ENCODE peak calls at places on chromosomes 5 and 9, in seven cellular contexts. C is fibroblast of lung, Z is coronary artery, O is PC-9, J is cardiac muscle cell, F is hepatocyte, A is GM12878. K is an unnamed sample.
A peak's percentile ranks its signal among the peaks of the same experiment; 100 is the strongest.

GRCh38 chr5:83563631-83564030 is 92.1 kb downstream of the VCAN start:
- DNase-seq in C (no peak), Z (no peak), O (peak; percentile 45), J (no peak), F (peak; percentile 63), A (no peak), K (no peak)

GRCh38 chr9:92342825-92343488 is 17.2 kb downstream of the CENPP start:
- DNase-seq in C (peak; percentile 41), Z (no peak), O (no peak), J (no peak), F (no peak), A (no peak), K (no peak)

GRCh38 chr5:98865690-98866089 is 63.1 kb downstream of the CHD1 start:
- DNase-seq in C (no peak), Z (no peak), O (no peak), J (no peak), F (no peak), A (no peak), K (peak; percentile 3)

GRCh38 chr9:125785187-125785840 is 38.1 kb downstream of the PBX3 start:
- DNase-seq in C (no peak), Z (no peak), O (no peak), J (no peak), F (no peak), A (no peak), K (no peak)

GRCh38 chr5:123089971-123090640 is 1.1 kb downstream of the PRDM6 start:
- DNase-seq in C (no peak), Z (no peak), O (no peak), J (peak; percentile 64), F (peak; percentile 48), A (no peak), K (no peak)

GRCh38 chr9:124779368-124780059 is 2.6 kb downstream of the OLFML2A start:
- DNase-seq in C (peak; percentile 96), Z (no peak), O (peak; percentile 77), J (peak; percentile 18), F (peak; percentile 64), A (no peak), K (no peak)

GRCh38 chr9:101737705-101738565 is 512 bp downstream of the GRIN3A start:
- DNase-seq in C (no peak), Z (no peak), O (no peak), J (peak; percentile 39), F (peak; percentile 46), A (no peak), K (no peak)

GRCh38 chr5:144333336-144333920 is 162.8 kb downstream of the KCTD16 start:
- DNase-seq in C (peak; percentile 3), Z (no peak), O (no peak), J (no peak), F (no peak), A (peak; percentile 11), K (no peak)

GRCh38 chr9:76545191-76545590 is 86.2 kb downstream of the GCNT1 start:
- DNase-seq in C (no peak), Z (no peak), O (no peak), J (no peak), F (no peak), A (no peak), K (no peak)

DNA sequence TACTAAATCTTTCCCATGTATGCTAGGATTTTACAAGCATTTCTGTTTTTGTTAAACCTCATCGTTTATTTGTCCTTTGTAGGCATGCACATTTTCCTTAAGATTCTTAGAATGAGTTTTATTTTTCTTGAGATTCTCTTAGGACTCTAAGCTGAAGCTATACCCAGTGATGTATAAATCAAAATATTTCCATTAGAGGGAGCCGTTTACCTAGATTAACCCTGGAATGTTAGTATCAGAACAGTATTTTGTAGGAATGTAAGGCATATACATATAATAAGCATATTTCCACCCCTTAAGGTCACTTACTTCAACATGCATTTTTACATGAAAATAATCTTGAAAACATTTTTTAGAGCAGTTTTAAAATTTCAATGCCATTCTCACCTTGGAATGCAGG is 35.2 kb upstream of the FCHO2 start:
- DNase-seq in C (peak; percentile 58), Z (no peak), O (no peak), J (no peak), F (no peak), A (no peak), K (peak; percentile 7)
- TF ChIP-seq CTCF in C (no peak), Z (no peak), O (peak; percentile 69), J (peak; percentile 21), F (peak; percentile 46), A (no peak), K (peak; percentile 43)

GRCh38 chr5:96048763-96049162 is 87.1 kb upstream of the ELL2 start:
- DNase-seq in C (no peak), Z (no peak), O (no peak), J (no peak), F (peak; percentile 64), A (no peak), K (no peak)

GRCh38 chr5:96051401-96051830 is 89.8 kb upstream of the ELL2 start:
- DNase-seq in C (no peak), Z (no peak), O (no peak), J (no peak), F (no peak), A (no peak), K (no peak)

GRCh38 chr5:96050273-96050880 is 88.7 kb upstream of the ELL2 start:
- DNase-seq in C (no peak), Z (no peak), O (no peak), J (no peak), F (no peak), A (no peak), K (no peak)

GRCh38 chr5:96052374-96052773 is 90.7 kb upstream of the ELL2 start:
- DNase-seq in C (no peak), Z (no peak), O (no peak), J (no peak), F (no peak), A (no peak), K (no peak)

DNA sequence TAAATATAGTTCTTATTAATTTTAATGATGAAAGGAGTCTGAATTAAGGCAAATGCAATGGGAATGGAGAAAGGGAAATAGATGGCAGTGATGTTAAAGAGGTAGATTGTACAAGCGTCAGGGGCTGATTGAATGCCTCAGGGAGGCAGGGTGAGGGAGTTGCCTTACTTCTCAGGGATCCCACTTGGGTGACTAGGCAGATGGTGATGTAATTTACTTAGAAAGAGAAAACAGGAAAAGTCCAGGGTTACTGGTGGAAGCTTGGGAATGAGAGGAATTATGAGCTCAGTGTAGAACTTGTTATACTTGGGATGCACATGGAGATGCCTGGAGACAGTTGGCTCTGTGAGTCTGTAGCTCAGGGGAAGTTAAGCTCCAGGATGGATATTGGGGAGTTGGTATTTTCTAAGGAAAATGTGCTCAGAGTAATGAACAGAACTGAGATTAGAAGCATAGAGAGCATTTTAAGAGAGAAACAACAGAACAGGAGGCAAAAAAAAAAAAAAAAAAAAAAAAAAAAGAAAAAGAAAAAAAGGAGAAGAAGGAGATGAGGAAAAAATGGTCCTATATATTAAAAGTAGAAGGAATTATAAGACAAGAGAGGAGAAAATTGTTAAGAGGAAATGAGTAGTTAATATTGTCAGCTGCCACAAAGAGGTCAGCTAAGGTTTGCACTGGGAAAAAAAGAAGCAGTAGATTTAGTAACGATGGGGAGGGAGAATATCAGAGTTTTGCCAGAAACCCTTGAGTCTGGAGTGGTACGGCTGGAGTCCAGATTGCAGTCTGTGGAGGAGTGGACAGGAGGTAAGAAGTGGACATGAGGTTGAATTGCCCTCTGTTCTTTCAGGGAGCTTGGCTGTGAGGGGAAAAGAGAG is 88.0 kb upstream of the ELL2 start:
- DNase-seq in C (peak; percentile 68), Z (no peak), O (no peak), J (peak; percentile 10), F (no peak), A (no peak), K (peak; percentile 77)
- H3K4me3 ChIP-seq in C (no peak overlapping the region), Z (no peak overlapping the region), O (no peak overlapping the region), J (no peak overlapping the region), F (no peak overlapping the region), A (no peak overlapping the region), K (no peak overlapping the region)

GRCh38 chr5:125668904-125669303 is 754.3 kb upstream of the GRAMD2B start:
- DNase-seq in C (no peak), Z (no peak), O (no peak), J (no peak), F (peak; percentile 77), A (no peak), K (no peak)

DNA sequence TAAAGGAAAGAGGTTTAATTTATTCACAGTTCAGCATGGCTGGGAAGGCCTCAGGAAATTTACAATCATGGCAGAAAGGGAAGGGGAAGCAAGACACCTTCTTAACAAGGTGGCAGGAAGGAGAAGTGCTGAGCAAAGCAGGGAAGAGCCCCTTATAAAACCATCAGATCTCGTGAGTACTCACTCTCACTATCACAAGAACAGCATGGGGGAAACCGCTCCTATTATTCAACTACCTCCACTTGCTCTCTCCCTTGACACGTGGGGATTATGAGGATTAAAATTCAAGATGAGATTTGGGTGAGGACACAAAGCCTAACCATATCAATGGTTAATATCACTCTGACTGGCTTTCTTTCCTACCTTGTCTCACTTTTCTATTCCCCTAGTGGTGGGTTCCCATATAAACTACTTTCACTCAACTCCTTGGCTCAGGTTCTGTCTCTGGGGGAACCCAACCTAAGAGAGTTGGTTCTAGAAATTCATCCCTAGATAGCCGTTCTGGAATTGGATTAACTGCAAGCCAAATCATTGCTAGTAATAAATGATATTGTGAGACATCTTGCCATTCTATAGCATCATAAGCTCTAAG is 749.8 kb upstream of the GRAMD2B start:
- DNase-seq in C (no peak), Z (no peak), O (no peak), J (no peak), F (no peak), A (no peak), K (no peak)
- TF ChIP-seq CTCF in C (no peak), Z (no peak), O (no peak), J (no peak), F (no peak), A (no peak), K (peak; percentile 22)

GRCh38 chr5:102511666-102512065 is 12.9 kb upstream of the SLCO6A1 start:
- DNase-seq in C (peak; percentile 31), Z (no peak), O (no peak), J (no peak), F (peak; percentile 23), A (no peak), K (no peak)
- H3K4me3 ChIP-seq in C (no peak overlapping the region), Z (no peak overlapping the region), O (no peak overlapping the region), J (no peak overlapping the region), F (no peak overlapping the region), A (no peak overlapping the region), K (no peak overlapping the region)

GRCh38 chr9:21404146-21404545 is 4.8 kb upstream of the IFNA8 start:
- DNase-seq in C (no peak), Z (no peak), O (no peak), J (no peak), F (no peak), A (no peak), K (no peak)

GRCh38 chr9:21398955-21399489 is 9.9 kb upstream of the IFNA8 start:
- DNase-seq in C (no peak), Z (no peak), O (no peak), J (no peak), F (no peak), A (no peak), K (no peak)

DNA sequence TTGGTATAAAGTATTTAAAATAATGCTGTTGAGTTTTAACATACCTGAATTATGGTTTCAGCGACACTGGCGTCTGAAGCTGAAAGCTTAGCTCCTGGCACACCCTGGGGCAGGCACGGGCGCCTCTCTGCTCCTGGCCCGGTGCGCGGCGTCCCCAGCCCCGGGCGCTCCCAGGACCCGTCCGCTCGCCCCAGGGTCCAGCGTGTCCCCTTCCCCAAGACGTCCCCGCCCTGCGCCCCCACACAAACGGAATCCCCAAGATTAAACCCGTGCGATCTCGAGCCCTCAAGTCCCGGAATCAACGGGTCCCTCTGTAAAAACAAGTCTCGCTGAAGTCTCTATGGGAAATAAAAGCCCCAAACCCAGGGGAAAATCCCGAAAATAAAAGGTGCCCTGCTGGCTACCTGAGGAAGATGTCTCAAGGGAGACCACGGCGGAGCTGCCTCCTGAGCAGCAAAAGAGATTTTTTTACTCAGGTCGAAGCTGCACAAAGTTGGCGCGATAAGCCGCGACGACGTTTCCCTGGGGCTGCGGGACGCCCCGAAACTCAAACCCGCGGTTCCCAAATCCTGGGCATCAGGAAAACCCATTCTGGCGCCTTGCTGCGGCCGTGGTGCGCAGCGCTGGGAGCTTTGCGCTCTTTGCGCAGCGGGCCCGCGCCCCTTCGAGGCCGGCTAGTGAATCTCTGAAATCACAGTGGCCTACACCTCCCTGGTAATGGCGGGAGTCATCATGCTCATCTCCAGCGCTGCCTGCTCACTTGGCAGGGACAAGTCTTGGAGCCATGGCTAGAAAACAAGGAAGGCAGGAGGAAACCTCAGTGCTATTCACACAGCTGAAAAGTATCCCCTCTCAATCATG is 6.3 kb upstream of the IFNA8 start:
- DNase-seq in C (no peak), Z (no peak), O (no peak), J (peak; percentile 37), F (peak; percentile 20), A (no peak), K (no peak)
- TF ChIP-seq CTCF in C (no peak), Z (no peak), O (no peak), J (peak; percentile 13), F (peak; percentile 15), A (peak; percentile 16), K (no peak)